ENCODE peak calls at places on chromosomes 7 and 10, in seven cellular contexts. One of them, this sample, is unnamed. For H3K36me3, the result is how much of the 10 kb centered on the place peaks cover.

GRCh38 chr7:104794589-104794988 is 219.4 kb upstream of the KMT2E start:
- DNase-seq in PC-3: no peak
- DNase-seq in adrenal gland: no peak
- DNase-seq in testis: no peak
- DNase-seq in fibroblast of lung: no peak
- DNase-seq in OCI-LY7: no peak
- DNase-seq in pancreas: no peak
- DNase-seq in this sample: no peak

GRCh38 chr10:3803295-3803883 is 18.4 kb upstream of the KLF6 start:
- DNase-seq in PC-3: peak
- DNase-seq in pancreas: peak
- DNase-seq in fibroblast of lung: peak
- DNase-seq in OCI-LY7: no peak
- DNase-seq in adrenal gland: no peak
- DNase-seq in testis: no peak
- DNase-seq in this sample: no peak

GRCh38 chr10:58615237-58615935 is 102.7 kb downstream of the BICC1 start:
- DNase-seq in pancreas: no peak
- DNase-seq in OCI-LY7: no peak
- DNase-seq in adrenal gland: no peak
- DNase-seq in fibroblast of lung: no peak
- DNase-seq in PC-3: no peak
- DNase-seq in testis: no peak
- DNase-seq in this sample: no peak

GRCh38 chr10:58517481-58518355 is 5.0 kb downstream of the BICC1 start:
- DNase-seq in pancreas: no peak
- DNase-seq in adrenal gland: no peak
- DNase-seq in OCI-LY7: no peak
- DNase-seq in PC-3: peak
- DNase-seq in testis: no peak
- DNase-seq in fibroblast of lung: no peak
- DNase-seq in this sample: no peak

GRCh38 chr10:101566333-101567164 is 21.5 kb downstream of the POLL start:
- DNase-seq in adrenal gland: peak
- DNase-seq in PC-3: peak
- DNase-seq in fibroblast of lung: peak
- DNase-seq in OCI-LY7: peak
- DNase-seq in pancreas: no peak
- DNase-seq in testis: no peak
- DNase-seq in this sample: no peak

GRCh38 chr10:112821663-112822062 is 128.4 kb upstream of the TCF7L2 start:
- DNase-seq in testis: no peak
- DNase-seq in OCI-LY7: no peak
- DNase-seq in adrenal gland: no peak
- DNase-seq in fibroblast of lung: peak
- DNase-seq in PC-3: no peak
- DNase-seq in pancreas: no peak
- DNase-seq in this sample: no peak

GRCh38 chr10:48551796-48552591 is 52.9 kb downstream of the ARHGAP22 start:
- DNase-seq in OCI-LY7: peak
- DNase-seq in pancreas: no peak
- DNase-seq in testis: peak
- DNase-seq in PC-3: peak
- DNase-seq in fibroblast of lung: peak
- DNase-seq in adrenal gland: peak
- DNase-seq in this sample: no peak

GRCh38 chr7:55161154-55161687 is 142.4 kb downstream of the EGFR start:
- DNase-seq in pancreas: no peak
- DNase-seq in PC-3: no peak
- DNase-seq in OCI-LY7: no peak
- DNase-seq in testis: no peak
- DNase-seq in fibroblast of lung: no peak
- DNase-seq in adrenal gland: no peak
- DNase-seq in this sample: no peak

GRCh38 chr10:78846770-78847169 is 222.0 kb upstream of the ZMIZ1 start:
- DNase-seq in testis: no peak
- DNase-seq in fibroblast of lung: no peak
- DNase-seq in OCI-LY7: no peak
- DNase-seq in PC-3: no peak
- DNase-seq in adrenal gland: no peak
- DNase-seq in pancreas: no peak
- DNase-seq in this sample: no peak

GRCh38 chr10:18099420-18099819 is 40.8 kb upstream of the CACNB2 start:
- DNase-seq in fibroblast of lung: peak
- DNase-seq in pancreas: no peak
- DNase-seq in adrenal gland: no peak
- DNase-seq in testis: no peak
- DNase-seq in PC-3: no peak
- DNase-seq in OCI-LY7: no peak
- DNase-seq in this sample: no peak

GRCh38 chr10:317219-317868 is 182.1 kb downstream of the ZMYND11 start:
- DNase-seq in adrenal gland: peak
- DNase-seq in OCI-LY7: peak
- DNase-seq in pancreas: no peak
- DNase-seq in PC-3: no peak
- DNase-seq in fibroblast of lung: peak
- DNase-seq in testis: no peak
- DNase-seq in this sample: no peak

GRCh38 chr7:94069154-94069739 is 65.1 kb upstream of the BET1 start:
- DNase-seq in pancreas: no peak
- DNase-seq in PC-3: no peak
- DNase-seq in adrenal gland: no peak
- DNase-seq in fibroblast of lung: peak
- DNase-seq in testis: no peak
- DNase-seq in OCI-LY7: peak
- DNase-seq in this sample: no peak

GRCh38 chr7:11726251-11727155 is 105.5 kb downstream of the THSD7A start:
- DNase-seq in OCI-LY7: no peak
- DNase-seq in fibroblast of lung: peak
- DNase-seq in PC-3: no peak
- DNase-seq in pancreas: no peak
- DNase-seq in testis: peak
- DNase-seq in adrenal gland: no peak
- DNase-seq in this sample: peak

GRCh38 chr10:19651549-19651948 is 164.7 kb upstream of the PLXDC2 start:
- DNase-seq in OCI-LY7: no peak
- DNase-seq in pancreas: no peak
- DNase-seq in PC-3: no peak
- DNase-seq in adrenal gland: no peak
- DNase-seq in fibroblast of lung: peak
- DNase-seq in testis: no peak
- DNase-seq in this sample: no peak

GRCh38 chr7:112337177-112337576 is 113.1 kb upstream of the IFRD1 start:
- DNase-seq in PC-3: no peak
- DNase-seq in pancreas: no peak
- DNase-seq in adrenal gland: no peak
- DNase-seq in OCI-LY7: no peak
- DNase-seq in testis: no peak
- DNase-seq in fibroblast of lung: peak
- DNase-seq in this sample: no peak

GRCh38 chr7:46784746-46785145 is 797.2 kb downstream of the TNS3 start:
- DNase-seq in OCI-LY7: no peak
- DNase-seq in testis: no peak
- DNase-seq in adrenal gland: no peak
- DNase-seq in fibroblast of lung: peak
- DNase-seq in pancreas: no peak
- DNase-seq in PC-3: peak
- DNase-seq in this sample: no peak

GRCh38 chr7:137771679-137772078 is 75.1 kb downstream of the DGKI start:
- DNase-seq in adrenal gland: no peak
- DNase-seq in fibroblast of lung: peak
- DNase-seq in testis: no peak
- DNase-seq in PC-3: no peak
- DNase-seq in pancreas: no peak
- DNase-seq in OCI-LY7: no peak
- DNase-seq in this sample: no peak

GRCh38 chr10:30821994-30822692 is 192.6 kb upstream of the LYZL2 start:
- DNase-seq in PC-3: no peak
- DNase-seq in adrenal gland: no peak
- DNase-seq in fibroblast of lung: no peak
- DNase-seq in OCI-LY7: no peak
- DNase-seq in pancreas: no peak
- DNase-seq in testis: no peak
- DNase-seq in this sample: no peak
- H3K27ac ChIP-seq in PC-3: no peak
- H3K27ac ChIP-seq in adrenal gland: no peak
- H3K27ac ChIP-seq in fibroblast of lung: no peak
- H3K27ac ChIP-seq in OCI-LY7: no peak
- H3K27ac ChIP-seq in pancreas: no peak
- H3K27ac ChIP-seq in testis: no peak
- H3K27ac ChIP-seq in this sample: no peak

GRCh38 chr10:43868952-43869351 is 220.3 kb upstream of the ZNF32 start:
- DNase-seq in OCI-LY7: no peak
- DNase-seq in adrenal gland: no peak
- DNase-seq in fibroblast of lung: no peak
- DNase-seq in testis: no peak
- DNase-seq in PC-3: no peak
- DNase-seq in pancreas: no peak
- DNase-seq in this sample: no peak

GRCh38 chr10:43871004-43871439 is 222.3 kb upstream of the ZNF32 start:
- DNase-seq in testis: no peak
- DNase-seq in OCI-LY7: no peak
- DNase-seq in PC-3: no peak
- DNase-seq in fibroblast of lung: no peak
- DNase-seq in pancreas: no peak
- DNase-seq in adrenal gland: no peak
- DNase-seq in this sample: no peak

GRCh38 chr10:43868362-43868672 is 219.6 kb upstream of the ZNF32 start:
- DNase-seq in adrenal gland: no peak
- DNase-seq in pancreas: no peak
- DNase-seq in fibroblast of lung: no peak
- DNase-seq in testis: no peak
- DNase-seq in OCI-LY7: no peak
- DNase-seq in PC-3: no peak
- DNase-seq in this sample: no peak

GRCh38 chr10:43871545-43871944 is 222.9 kb upstream of the ZNF32 start:
- DNase-seq in testis: no peak
- DNase-seq in OCI-LY7: no peak
- DNase-seq in pancreas: no peak
- DNase-seq in adrenal gland: no peak
- DNase-seq in PC-3: no peak
- DNase-seq in fibroblast of lung: no peak
- DNase-seq in this sample: no peak

DNA sequence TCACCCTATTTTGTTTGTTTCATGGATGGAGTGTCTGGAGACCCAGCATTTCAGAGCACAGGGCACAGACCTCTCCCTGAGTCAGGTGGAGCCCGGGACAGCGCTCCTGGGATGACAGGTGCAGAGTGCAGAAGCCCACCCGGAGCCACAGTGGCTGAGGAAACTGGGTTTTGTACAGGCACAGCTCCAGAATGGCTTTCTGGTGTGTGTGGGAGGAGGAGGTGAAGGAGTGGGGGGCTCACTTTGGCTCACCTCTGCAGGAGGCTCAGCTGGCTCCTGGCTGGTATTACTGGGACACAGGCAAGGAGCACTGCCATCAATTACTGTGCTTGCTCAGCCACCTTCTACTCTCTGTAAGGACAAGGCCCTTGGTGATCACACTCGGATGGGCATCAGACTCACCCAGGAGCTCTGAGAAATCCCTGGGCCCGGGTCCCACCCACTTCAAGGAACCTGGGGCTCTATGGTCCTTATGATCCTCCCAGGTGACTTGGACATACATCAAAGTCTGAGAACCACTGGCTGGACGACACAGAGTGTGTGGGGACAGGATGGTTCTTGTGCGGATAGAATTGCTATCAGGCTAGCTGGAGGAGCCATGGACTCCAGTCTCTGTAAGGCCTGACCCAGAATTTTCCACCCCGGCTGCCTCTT is 221.1 kb upstream of the ZNF32 start:
- DNase-seq in OCI-LY7: no peak
- DNase-seq in adrenal gland: no peak
- DNase-seq in PC-3: no peak
- DNase-seq in testis: no peak
- DNase-seq in pancreas: no peak
- DNase-seq in fibroblast of lung: no peak
- DNase-seq in this sample: no peak
- H3K36me3 ChIP-seq in OCI-LY7: under half
- H3K36me3 ChIP-seq in adrenal gland: under half
- H3K36me3 ChIP-seq in PC-3: under half
- H3K36me3 ChIP-seq in testis: under half
- H3K36me3 ChIP-seq in pancreas: under half
- H3K36me3 ChIP-seq in fibroblast of lung: under half
- H3K36me3 ChIP-seq in this sample: under half

DNA sequence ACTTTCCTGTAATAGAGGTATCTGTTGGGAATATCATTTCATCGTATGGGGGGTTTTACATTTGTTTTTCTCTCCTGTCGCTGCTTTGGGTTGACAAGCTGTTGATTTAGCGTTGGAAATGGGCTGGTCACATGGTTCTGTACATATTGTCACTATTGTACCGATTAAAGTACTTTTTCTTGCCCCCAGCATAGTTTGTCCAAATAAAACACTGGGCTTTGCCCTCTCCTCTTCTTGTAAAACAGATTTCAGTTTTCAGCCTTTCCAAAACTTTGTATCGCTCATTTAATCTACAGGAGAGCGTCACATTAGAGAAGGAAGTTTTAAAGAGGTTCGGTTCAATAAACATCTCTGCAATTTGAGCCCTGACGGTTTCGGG is 4.0 kb downstream of the BMI1 start:
- DNase-seq in pancreas: no peak
- DNase-seq in adrenal gland: no peak
- DNase-seq in OCI-LY7: no peak
- DNase-seq in fibroblast of lung: no peak
- DNase-seq in PC-3: no peak
- DNase-seq in testis: no peak
- DNase-seq in this sample: no peak
- H3K27ac ChIP-seq in pancreas: no peak
- H3K27ac ChIP-seq in adrenal gland: no peak
- H3K27ac ChIP-seq in OCI-LY7: no peak
- H3K27ac ChIP-seq in fibroblast of lung: no peak
- H3K27ac ChIP-seq in PC-3: peak
- H3K27ac ChIP-seq in testis: peak
- H3K27ac ChIP-seq in this sample: peak

DNA sequence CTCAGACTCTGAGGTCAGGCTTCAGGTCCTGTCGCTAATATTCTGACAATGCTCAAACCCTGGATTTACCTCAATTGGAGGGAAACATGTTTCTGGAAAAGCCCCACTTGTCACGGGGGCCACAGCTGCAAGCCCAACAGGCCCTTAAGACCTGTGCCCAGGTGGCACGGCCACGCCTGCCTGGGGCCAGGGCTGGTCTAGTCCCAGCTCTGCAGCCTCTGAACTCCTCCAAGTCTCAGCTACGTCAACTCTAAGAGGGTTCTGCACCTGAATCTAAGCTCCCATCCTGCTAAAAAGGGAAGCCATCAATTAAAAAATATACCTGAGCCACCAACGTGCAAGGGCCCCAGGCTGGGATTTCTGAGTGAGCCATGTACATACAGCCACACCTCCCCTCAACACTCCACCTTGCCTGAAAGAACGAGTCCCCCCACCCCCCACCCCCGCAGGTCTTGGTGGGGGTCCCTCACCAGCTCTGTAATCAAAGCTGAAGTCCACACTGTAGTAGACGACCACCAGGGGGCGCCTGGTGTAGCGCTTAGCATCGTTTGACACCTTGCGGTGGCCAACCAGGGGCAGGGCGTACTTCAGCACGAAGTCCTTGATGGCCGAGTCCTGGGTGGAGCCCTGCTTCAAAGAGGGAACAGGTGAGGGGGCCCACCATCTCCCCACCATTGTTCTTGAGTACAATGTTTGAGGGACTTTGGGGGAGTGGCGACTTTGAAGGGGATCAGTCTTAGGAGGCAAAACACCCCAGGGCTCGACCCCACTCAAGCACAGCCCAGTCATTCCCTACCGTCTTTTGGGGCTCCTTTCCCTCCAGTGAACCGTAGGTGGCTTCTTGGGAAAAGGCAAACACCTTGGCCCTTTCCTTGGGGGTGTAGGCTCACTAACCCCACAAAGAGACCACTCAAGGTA is 22.6 kb downstream of the PDIA4 start:
- DNase-seq in adrenal gland: peak
- DNase-seq in pancreas: peak
- DNase-seq in fibroblast of lung: peak
- DNase-seq in OCI-LY7: peak
- DNase-seq in testis: peak
- DNase-seq in PC-3: peak
- DNase-seq in this sample: peak
- H3K36me3 ChIP-seq in adrenal gland: under half
- H3K36me3 ChIP-seq in pancreas: half or more
- H3K36me3 ChIP-seq in fibroblast of lung: under half
- H3K36me3 ChIP-seq in OCI-LY7: half or more
- H3K36me3 ChIP-seq in testis: under half
- H3K36me3 ChIP-seq in PC-3: half or more
- H3K36me3 ChIP-seq in this sample: under half